ENCODE peak calls at places on chromosomes 11 and 22, in seven cellular contexts. G is esophagus squamous epithelium, W is HCT116, Q is lung, K is neural crest cell, C is thoracic aorta, J is body of pancreas. Z is an unnamed sample.

GRCh38 chr11:79228417-79228755 is 212.4 kb downstream of the TENM4 start:
- DNase-seq in G (no peak), W (no peak), Q (no peak), K (no peak), C (no peak), J (no peak), Z (no peak)

GRCh38 chr11:116446048-116446399 is 326.8 kb downstream of the BUD13 start:
- DNase-seq in G (no peak), W (no peak), Q (no peak), K (no peak), C (no peak), J (no peak), Z (no peak)

GRCh38 chr11:64186205-64187165 is 514 bp downstream of the STIP1 start:
- DNase-seq in G (no peak), W (no peak), Q (no peak), K (no peak), C (no peak), J (peak), Z (no peak)

GRCh38 chr11:73003083-73003482 is 139.0 kb downstream of the FCHSD2 start:
- DNase-seq in G (no peak), W (no peak), Q (no peak), K (no peak), C (no peak), J (no peak), Z (no peak)

GRCh38 chr22:31179345-31179744 is 19.4 kb downstream of the RNF185 start:
- DNase-seq in G (no peak), W (no peak), Q (no peak), K (no peak), C (no peak), J (peak), Z (peak)

GRCh38 chr22:43094085-43094484 is 4.9 kb upstream of the TTLL1 start:
- DNase-seq in G (no peak), W (no peak), Q (no peak), K (no peak), C (no peak), J (peak), Z (no peak)

GRCh38 chr11:94525933-94526332 is 13.7 kb downstream of the C11orf97 start:
- DNase-seq in G (no peak), W (no peak), Q (peak), K (no peak), C (peak), J (peak), Z (no peak)

GRCh38 chr22:32661737-32662586 is 139.5 kb upstream of the TIMP3 start:
- DNase-seq in G (no peak), W (no peak), Q (no peak), K (no peak), C (no peak), J (no peak), Z (no peak)

GRCh38 chr22:46233231-46233630 is 16.9 kb downstream of the CDPF1 start:
- DNase-seq in G (no peak), W (no peak), Q (no peak), K (no peak), C (peak), J (peak), Z (no peak)

GRCh38 chr22:41052661-41053490 is 39.5 kb upstream of the EP300 start:
- DNase-seq in G (no peak), W (no peak), Q (no peak), K (no peak), C (no peak), J (no peak), Z (no peak)

GRCh38 chr11:446886-447285 is 3.2 kb upstream of the PTDSS2 start:
- DNase-seq in G (no peak), W (no peak), Q (no peak), K (no peak), C (no peak), J (no peak), Z (no peak)

GRCh38 chr22:37647928-37648327 is 8.5 kb downstream of the SH3BP1 start:
- DNase-seq in G (no peak), W (peak), Q (no peak), K (no peak), C (no peak), J (peak), Z (no peak)

GRCh38 chr11:119470316-119471266 is 47.6 kb upstream of the THY1 start:
- DNase-seq in G (no peak), W (no peak), Q (no peak), K (no peak), C (no peak), J (no peak), Z (no peak)

GRCh38 chr22:22712666-22713365 is 68.4 kb downstream of the GGTLC2 start:
- DNase-seq in G (no peak), W (no peak), Q (peak), K (no peak), C (no peak), J (no peak), Z (no peak)

GRCh38 chr11:11843233-11843632 is 1.5 kb downstream of the USP47 start:
- DNase-seq in G (no peak), W (no peak), Q (no peak), K (no peak), C (no peak), J (no peak), Z (no peak)

GRCh38 chr11:91859666-91860065 is 365.0 kb upstream of the FAT3 start:
- DNase-seq in G (no peak), W (no peak), Q (no peak), K (no peak), C (no peak), J (no peak), Z (no peak)

GRCh38 chr22:41672780-41673509 is 15.7 kb downstream of the SNU13 start:
- DNase-seq in G (no peak), W (no peak), Q (no peak), K (no peak), C (no peak), J (no peak), Z (no peak)

GRCh38 chr22:50299724-50300619 is 7.5 kb downstream of the PLXNB2 start:
- DNase-seq in G (no peak), W (no peak), Q (no peak), K (peak), C (no peak), J (no peak), Z (peak)

GRCh38 chr11:32213223-32213622 is 122.3 kb downstream of the RCN1 start:
- DNase-seq in G (no peak), W (no peak), Q (no peak), K (no peak), C (no peak), J (no peak), Z (no peak)

GRCh38 chr11:41431784-41432183 is 27.7 kb downstream of the LRRC4C start:
- DNase-seq in G (no peak), W (no peak), Q (no peak), K (peak), C (no peak), J (no peak), Z (peak)

GRCh38 chr22:36773935-36774334 is 2.0 kb downstream of the IFT27 start:
- DNase-seq in G (no peak), W (no peak), Q (no peak), K (no peak), C (no peak), J (no peak), Z (no peak)

GRCh38 chr11:8261921-8262551 is 1.6 kb downstream of the LMO1 start:
- DNase-seq in G (no peak), W (no peak), Q (no peak), K (no peak), C (no peak), J (peak), Z (no peak)

GRCh38 chr22:49853981-49854791 is 542 bp downstream of the ZBED4 start:
- DNase-seq in G (no peak), W (no peak), Q (no peak), K (peak), C (no peak), J (peak), Z (peak)

GRCh38 chr11:122436188-122436555 is 219.3 kb upstream of the UBASH3B start:
- DNase-seq in G (no peak), W (no peak), Q (no peak), K (no peak), C (no peak), J (no peak), Z (no peak)

GRCh38 chr11:133926466-133927246 is 30.1 kb downstream of the IGSF9B start:
- DNase-seq in G (no peak), W (no peak), Q (no peak), K (no peak), C (no peak), J (no peak), Z (no peak)

DNA sequence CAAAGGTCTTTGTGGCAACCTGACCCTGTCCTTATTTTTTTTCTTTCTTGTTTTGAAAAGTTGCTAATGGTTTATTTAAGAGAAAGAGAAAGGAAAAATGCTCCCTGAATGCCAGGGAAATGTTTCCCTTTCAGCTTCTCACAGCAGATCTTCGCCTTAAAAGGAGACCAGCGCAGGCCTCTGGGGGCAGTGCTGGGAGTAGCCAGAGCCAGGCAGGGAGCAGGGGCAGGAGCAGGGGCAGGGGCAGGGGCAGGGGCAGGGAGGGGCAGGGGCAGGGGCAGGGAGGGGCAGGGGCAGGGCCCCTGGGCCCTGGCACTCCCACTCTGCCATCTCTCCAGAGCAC is 5.1 kb downstream of the MOB2 start:
- DNase-seq in G (no peak), W (no peak), Q (no peak), K (no peak), C (no peak), J (peak), Z (no peak)
- TF ChIP-seq CTCF in G (no peak), W (no peak), Q (no peak), K (no peak), C (peak), J (no peak), Z (no peak)

GRCh38 chr11:70415176-70415575 is 16.8 kb downstream of the CTTN start:
- DNase-seq in G (no peak), W (no peak), Q (no peak), K (no peak), C (no peak), J (no peak), Z (no peak)
- TF ChIP-seq CTCF in G (no peak), W (peak), Q (no peak), K (peak), C (no peak), J (no peak), Z (no peak)

GRCh38 chr11:61554172-61554988 is 26.5 kb downstream of the SYT7 start:
- DNase-seq in G (no peak), W (no peak), Q (no peak), K (no peak), C (no peak), J (no peak), Z (no peak)

GRCh38 chr11:61556621-61557020 is 24.3 kb downstream of the SYT7 start:
- DNase-seq in G (no peak), W (no peak), Q (no peak), K (no peak), C (no peak), J (no peak), Z (no peak)

GRCh38 chr11:61555978-61556377 is 24.9 kb downstream of the SYT7 start:
- DNase-seq in G (no peak), W (no peak), Q (no peak), K (no peak), C (no peak), J (no peak), Z (no peak)

GRCh38 chr11:61553373-61554171 is 27.3 kb downstream of the SYT7 start:
- DNase-seq in G (no peak), W (no peak), Q (no peak), K (no peak), C (no peak), J (no peak), Z (no peak)

DNA sequence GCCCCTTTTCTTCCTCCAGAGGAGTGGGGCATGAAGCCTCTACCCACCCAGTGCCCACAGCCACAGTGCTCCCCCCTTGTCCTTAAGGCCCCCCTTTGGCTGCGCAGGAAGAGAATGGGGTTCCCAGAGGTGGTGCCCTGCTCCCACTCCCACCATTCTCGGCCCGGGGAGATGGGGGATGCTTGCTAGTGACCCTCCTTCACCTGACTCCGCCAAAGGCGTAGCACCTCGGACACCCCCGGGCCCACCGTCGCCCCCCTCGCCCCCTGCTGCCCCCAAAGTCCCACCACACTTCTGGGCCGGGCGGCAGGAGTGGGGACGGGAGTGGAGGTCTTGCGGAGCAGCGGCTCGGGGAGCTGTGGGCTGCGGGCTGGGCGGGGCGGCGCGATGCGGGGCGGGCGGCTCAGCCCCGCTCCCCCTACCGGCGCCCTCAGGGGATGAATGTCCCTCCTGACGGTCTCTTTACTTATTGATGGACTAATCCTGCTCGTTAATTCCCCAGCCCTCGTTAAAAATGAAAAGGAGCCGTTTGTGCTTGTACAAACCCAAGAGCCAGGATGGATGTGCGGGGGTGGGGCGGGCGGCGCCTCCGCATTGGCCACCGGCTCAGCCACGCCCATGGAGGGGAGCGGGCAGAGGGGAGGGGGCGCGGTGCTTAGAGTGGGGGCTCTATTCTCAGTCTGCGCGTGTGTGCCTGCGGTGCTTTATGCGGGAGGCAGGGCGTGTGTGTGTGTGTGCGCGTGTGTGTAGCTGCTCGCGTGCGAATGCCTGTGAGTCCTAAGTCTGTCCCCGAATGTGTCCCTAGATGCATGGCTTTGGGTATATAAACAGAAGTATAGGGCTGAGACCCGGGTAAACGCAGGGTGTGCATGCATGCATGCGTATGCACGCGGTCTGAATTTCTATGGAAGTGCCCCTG is 25.6 kb downstream of the SYT7 start:
- DNase-seq in G (no peak), W (no peak), Q (no peak), K (peak), C (no peak), J (no peak), Z (peak)
- TF ChIP-seq CTCF in G (no peak), W (no peak), Q (no peak), K (peak), C (no peak), J (no peak), Z (peak)

DNA sequence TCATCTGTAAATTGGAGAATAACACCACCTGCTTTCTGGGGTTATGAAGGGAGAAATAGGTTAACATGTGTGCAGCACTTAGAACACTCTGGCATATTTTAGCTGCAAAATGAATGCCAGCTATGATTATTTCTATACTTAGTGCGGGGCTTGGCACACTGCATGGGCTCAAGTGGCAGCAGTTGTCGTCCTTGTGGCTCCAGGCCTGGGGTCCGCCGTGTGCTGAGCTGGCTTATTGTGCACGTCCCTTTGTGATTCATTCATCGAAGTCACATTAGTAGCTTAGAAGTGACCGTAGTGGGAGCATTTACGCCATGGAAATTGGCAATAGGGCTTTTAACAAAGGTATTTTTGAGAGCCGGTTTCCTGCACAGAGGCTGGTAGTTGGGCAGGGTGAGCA is 4.2 kb downstream of the RASD2 start:
- DNase-seq in G (no peak), W (no peak), Q (no peak), K (no peak), C (no peak), J (no peak), Z (no peak)
- TF ChIP-seq CTCF in G (no peak), W (no peak), Q (no peak), K (no peak), C (no peak), J (no peak), Z (no peak)

DNA sequence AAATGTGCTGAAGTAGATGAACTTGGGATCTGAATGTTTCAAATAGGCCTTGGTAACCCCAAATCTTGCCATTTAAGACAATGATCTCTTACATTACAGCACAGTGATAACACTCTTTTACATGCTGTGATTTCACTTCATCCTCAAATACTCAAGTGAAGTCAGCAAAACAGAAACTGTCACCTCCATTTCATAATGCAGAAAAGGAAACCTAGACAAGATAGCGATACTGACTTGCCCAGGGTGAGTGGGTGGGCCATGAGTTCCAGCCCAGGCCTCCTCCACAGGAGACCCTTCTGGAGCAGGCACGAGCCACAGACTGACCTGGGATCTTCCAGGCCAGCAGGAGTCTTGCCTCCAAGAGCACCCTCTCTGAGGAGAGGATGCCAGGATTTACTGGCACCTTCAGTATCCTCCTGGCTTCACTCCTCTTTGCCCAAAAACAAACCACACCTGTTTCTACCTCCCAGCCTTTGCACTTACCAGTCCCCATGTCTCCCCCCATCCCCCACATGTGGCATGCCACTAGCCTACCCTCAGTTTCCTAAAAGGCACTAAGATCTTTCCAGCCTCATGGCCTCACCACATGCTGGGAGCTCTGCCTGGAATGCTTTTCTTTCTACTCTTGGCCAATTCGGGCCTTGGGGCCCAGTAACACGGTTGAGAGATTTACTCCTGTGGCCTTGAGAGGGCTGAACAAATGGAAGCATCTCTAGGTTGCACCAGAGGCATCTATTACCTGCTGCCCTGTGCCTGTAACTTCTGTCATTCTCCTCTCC is 1.9 kb upstream of the DGAT2 start:
- DNase-seq in G (no peak), W (no peak), Q (no peak), K (no peak), C (no peak), J (no peak), Z (no peak)
- TF ChIP-seq CTCF in G (no peak), W (no peak), Q (no peak), K (no peak), C (no peak), J (no peak), Z (no peak)

GRCh38 chr22:27394806-27395404 is 406.7 kb downstream of the MN1 start:
- DNase-seq in G (no peak), W (no peak), Q (no peak), K (no peak), C (no peak), J (no peak), Z (no peak)

GRCh38 chr22:27397036-27397947 is 404.3 kb downstream of the MN1 start:
- DNase-seq in G (no peak), W (no peak), Q (no peak), K (no peak), C (no peak), J (no peak), Z (no peak)

GRCh38 chr22:27399161-27399560 is 402.4 kb downstream of the MN1 start:
- DNase-seq in G (no peak), W (no peak), Q (no peak), K (no peak), C (no peak), J (no peak), Z (no peak)

GRCh38 chr22:27400811-27401210 is 400.7 kb downstream of the MN1 start:
- DNase-seq in G (no peak), W (no peak), Q (no peak), K (no peak), C (no peak), J (no peak), Z (no peak)

DNA sequence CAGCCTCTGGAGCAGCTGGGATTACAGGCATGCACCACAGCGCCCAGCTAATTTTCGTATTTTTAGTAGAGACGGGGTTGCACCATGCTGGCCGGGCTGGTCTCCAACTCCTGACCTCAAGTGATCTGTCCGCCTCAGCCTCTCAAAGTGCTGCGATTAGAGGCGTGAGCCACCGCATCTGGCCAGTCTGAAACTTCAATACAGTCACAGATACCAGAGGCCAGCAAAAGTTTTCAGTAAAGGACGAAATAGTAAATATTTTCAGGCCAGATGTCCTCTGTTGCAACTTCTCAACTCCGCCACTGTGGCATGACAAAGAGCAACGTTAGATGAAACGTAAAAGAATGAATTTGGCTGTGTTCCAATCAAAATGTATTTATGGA is 403.6 kb downstream of the MN1 start:
- DNase-seq in G (no peak), W (no peak), Q (peak), K (no peak), C (no peak), J (peak), Z (no peak)
- TF ChIP-seq CTCF in G (no peak), W (no peak), Q (no peak), K (no peak), C (no peak), J (no peak), Z (no peak)

GRCh38 chr11:76781861-76782500 is 1.2 kb upstream of the TSKU start:
- DNase-seq in G (no peak), W (no peak), Q (no peak), K (no peak), C (no peak), J (no peak), Z (no peak)

GRCh38 chr11:76781046-76781801 is 1.9 kb upstream of the TSKU start:
- DNase-seq in G (no peak), W (no peak), Q (no peak), K (no peak), C (no peak), J (no peak), Z (no peak)

GRCh38 chr11:76783901-76784813 is 1.0 kb downstream of the TSKU start:
- DNase-seq in G (no peak), W (peak), Q (no peak), K (peak), C (no peak), J (peak), Z (peak)

GRCh38 chr11:76783294-76783900 is at the start of gene TSKU:
- DNase-seq in G (no peak), W (no peak), Q (no peak), K (peak), C (no peak), J (peak), Z (no peak)

GRCh38 chr11:76782526-76783293 is 446 bp upstream of the TSKU start:
- DNase-seq in G (no peak), W (peak), Q (peak), K (peak), C (peak), J (peak), Z (peak)
- TF ChIP-seq CTCF in G (no peak), W (no peak), Q (no peak), K (no peak), C (no peak), J (no peak), Z (no peak)

GRCh38 chr22:28815101-28815500 is 14.7 kb upstream of the XBP1 start:
- DNase-seq in G (no peak), W (no peak), Q (no peak), K (no peak), C (no peak), J (no peak), Z (no peak)

GRCh38 chr22:28815729-28816128 is 15.4 kb upstream of the XBP1 start:
- DNase-seq in G (no peak), W (no peak), Q (no peak), K (no peak), C (no peak), J (no peak), Z (no peak)

GRCh38 chr22:28812491-28812890 is 12.1 kb upstream of the XBP1 start:
- DNase-seq in G (no peak), W (no peak), Q (no peak), K (no peak), C (no peak), J (no peak), Z (no peak)

GRCh38 chr22:28810839-28811491 is 10.6 kb upstream of the XBP1 start:
- DNase-seq in G (no peak), W (no peak), Q (no peak), K (no peak), C (no peak), J (no peak), Z (no peak)

GRCh38 chr22:28813772-28814518 is 13.6 kb upstream of the XBP1 start:
- DNase-seq in G (no peak), W (no peak), Q (peak), K (no peak), C (no peak), J (peak), Z (no peak)
- TF ChIP-seq CTCF in G (no peak), W (no peak), Q (no peak), K (no peak), C (no peak), J (no peak), Z (no peak)